ENCODE peak calls at places on chromosomes 7 and 10, in seven cellular contexts. One of them, this sample, is unnamed.
A peak's percentile ranks its signal among the peaks of the same experiment; 100 is the strongest.

GRCh38 chr7:128790297-128791037 is 1.3 kb upstream of the CCDC136 start:
- DNase-seq in gastrocnemius medialis: no peak
- DNase-seq in HFF-Myc: no peak
- DNase-seq in lower lobe of right lung: no peak
- DNase-seq in GM12865: no peak
- DNase-seq in heart right ventricle: no peak
- DNase-seq in GM23338: peak; percentile 62
- DNase-seq in this sample: no peak

GRCh38 chr7:50362712-50363282 is 58.3 kb downstream of the IKZF1 start:
- DNase-seq in HFF-Myc: no peak
- DNase-seq in gastrocnemius medialis: no peak
- DNase-seq in GM23338: peak; percentile 32
- DNase-seq in heart right ventricle: no peak
- DNase-seq in lower lobe of right lung: no peak
- DNase-seq in GM12865: no peak
- DNase-seq in this sample: no peak

GRCh38 chr7:33730958-33731357 is 174.4 kb upstream of the BMPER start:
- DNase-seq in HFF-Myc: no peak
- DNase-seq in lower lobe of right lung: no peak
- DNase-seq in gastrocnemius medialis: no peak
- DNase-seq in heart right ventricle: no peak
- DNase-seq in GM12865: no peak
- DNase-seq in GM23338: no peak
- DNase-seq in this sample: no peak

GRCh38 chr10:27865221-27865635 is 119.6 kb upstream of the MKX start:
- DNase-seq in HFF-Myc: peak; percentile 24
- DNase-seq in heart right ventricle: no peak
- DNase-seq in GM12865: no peak
- DNase-seq in lower lobe of right lung: no peak
- DNase-seq in GM23338: no peak
- DNase-seq in gastrocnemius medialis: no peak
- DNase-seq in this sample: peak; percentile 6

GRCh38 chr7:30656611-30657010 is 25.6 kb downstream of the CRHR2 start:
- DNase-seq in GM12865: no peak
- DNase-seq in lower lobe of right lung: no peak
- DNase-seq in HFF-Myc: no peak
- DNase-seq in heart right ventricle: no peak
- DNase-seq in GM23338: no peak
- DNase-seq in gastrocnemius medialis: no peak
- DNase-seq in this sample: no peak

GRCh38 chr10:29826221-29826620 is 191.4 kb upstream of the SVIL start:
- DNase-seq in heart right ventricle: no peak
- DNase-seq in GM12865: no peak
- DNase-seq in lower lobe of right lung: no peak
- DNase-seq in HFF-Myc: no peak
- DNase-seq in gastrocnemius medialis: no peak
- DNase-seq in GM23338: no peak
- DNase-seq in this sample: no peak

GRCh38 chr7:158322616-158323530 is 264.8 kb downstream of the PTPRN2 start:
- DNase-seq in HFF-Myc: no peak
- DNase-seq in gastrocnemius medialis: no peak
- DNase-seq in GM23338: no peak
- DNase-seq in heart right ventricle: no peak
- DNase-seq in lower lobe of right lung: no peak
- DNase-seq in GM12865: no peak
- DNase-seq in this sample: no peak

GRCh38 chr7:87810726-87811125 is 65.4 kb downstream of the SLC25A40 start:
- DNase-seq in gastrocnemius medialis: no peak
- DNase-seq in GM12865: no peak
- DNase-seq in lower lobe of right lung: no peak
- DNase-seq in GM23338: no peak
- DNase-seq in HFF-Myc: no peak
- DNase-seq in heart right ventricle: no peak
- DNase-seq in this sample: no peak

GRCh38 chr7:64431838-64432237 is 118.1 kb downstream of the ZNF736 start:
- DNase-seq in lower lobe of right lung: no peak
- DNase-seq in HFF-Myc: no peak
- DNase-seq in gastrocnemius medialis: no peak
- DNase-seq in GM12865: no peak
- DNase-seq in heart right ventricle: no peak
- DNase-seq in GM23338: no peak
- DNase-seq in this sample: no peak

DNA sequence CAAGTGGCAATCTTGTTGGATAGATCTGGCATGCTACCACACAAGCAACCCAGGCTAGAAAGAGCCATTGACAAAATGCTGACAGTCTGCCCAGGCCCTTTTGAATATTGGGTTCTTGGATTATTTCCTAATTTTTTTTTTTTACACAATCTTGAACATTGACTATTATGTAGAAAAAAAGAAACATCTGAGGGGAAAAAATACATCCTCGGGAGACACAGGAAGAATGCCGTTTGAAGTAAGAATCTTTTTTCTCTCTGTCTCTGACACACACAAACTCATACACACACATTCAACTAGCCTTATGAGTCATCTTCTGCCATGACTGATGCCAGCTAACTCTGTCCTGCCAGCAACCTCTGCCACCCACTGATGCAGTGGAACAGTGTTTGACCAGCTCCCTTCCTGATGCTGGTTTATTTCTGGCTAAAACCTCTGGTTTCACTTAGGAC is 47.2 kb downstream of the SORBS1 start:
- DNase-seq in HFF-Myc: no peak
- DNase-seq in GM12865: peak; percentile 13
- DNase-seq in GM23338: no peak
- DNase-seq in gastrocnemius medialis: peak; percentile 81
- DNase-seq in lower lobe of right lung: no peak
- DNase-seq in heart right ventricle: peak; percentile 51
- DNase-seq in this sample: no peak
- H3K4me3 ChIP-seq in HFF-Myc: no peak overlapping the region
- H3K4me3 ChIP-seq in GM12865: no peak overlapping the region
- H3K4me3 ChIP-seq in GM23338: no peak overlapping the region
- H3K4me3 ChIP-seq in gastrocnemius medialis: no peak overlapping the region
- H3K4me3 ChIP-seq in lower lobe of right lung: no peak overlapping the region
- H3K4me3 ChIP-seq in heart right ventricle: no peak overlapping the region
- H3K4me3 ChIP-seq in this sample: no peak overlapping the region

DNA sequence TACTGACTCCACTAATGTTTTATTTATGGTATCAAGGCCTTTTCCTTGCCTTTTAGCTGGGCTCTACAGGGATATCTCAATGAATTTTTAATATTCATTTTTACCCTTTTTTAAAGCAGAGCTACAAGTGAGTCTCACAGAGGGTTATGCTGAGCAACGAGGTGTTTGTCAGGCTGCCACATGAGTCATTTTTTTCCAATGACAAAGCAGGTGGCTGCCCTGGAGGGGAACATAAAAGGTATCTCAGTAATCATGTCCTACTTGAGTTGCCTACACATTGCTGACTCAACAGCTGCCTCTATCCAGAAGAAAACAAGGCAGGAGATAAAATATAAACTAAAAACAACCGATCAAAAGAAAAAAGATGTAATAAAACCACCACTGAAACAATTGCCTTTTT is 1004.9 kb upstream of the POT1 start:
- DNase-seq in GM12865: no peak
- DNase-seq in HFF-Myc: no peak
- DNase-seq in gastrocnemius medialis: no peak
- DNase-seq in lower lobe of right lung: no peak
- DNase-seq in heart right ventricle: no peak
- DNase-seq in GM23338: no peak
- DNase-seq in this sample: no peak
- H3K4me3 ChIP-seq in GM12865: no peak overlapping the region
- H3K4me3 ChIP-seq in HFF-Myc: no peak overlapping the region
- H3K4me3 ChIP-seq in gastrocnemius medialis: no peak overlapping the region
- H3K4me3 ChIP-seq in lower lobe of right lung: no peak overlapping the region
- H3K4me3 ChIP-seq in heart right ventricle: no peak overlapping the region
- H3K4me3 ChIP-seq in GM23338: no peak overlapping the region
- H3K4me3 ChIP-seq in this sample: no peak overlapping the region

GRCh38 chr7:109021390-109021789 is 451.7 kb downstream of the DNAJB9 start:
- DNase-seq in lower lobe of right lung: no peak
- DNase-seq in GM23338: no peak
- DNase-seq in GM12865: no peak
- DNase-seq in HFF-Myc: no peak
- DNase-seq in heart right ventricle: no peak
- DNase-seq in gastrocnemius medialis: no peak
- DNase-seq in this sample: no peak
- H3K4me3 ChIP-seq in lower lobe of right lung: no peak overlapping the region
- H3K4me3 ChIP-seq in GM23338: no peak overlapping the region
- H3K4me3 ChIP-seq in GM12865: no peak overlapping the region
- H3K4me3 ChIP-seq in HFF-Myc: no peak overlapping the region
- H3K4me3 ChIP-seq in heart right ventricle: no peak overlapping the region
- H3K4me3 ChIP-seq in gastrocnemius medialis: no peak overlapping the region
- H3K4me3 ChIP-seq in this sample: no peak overlapping the region

DNA sequence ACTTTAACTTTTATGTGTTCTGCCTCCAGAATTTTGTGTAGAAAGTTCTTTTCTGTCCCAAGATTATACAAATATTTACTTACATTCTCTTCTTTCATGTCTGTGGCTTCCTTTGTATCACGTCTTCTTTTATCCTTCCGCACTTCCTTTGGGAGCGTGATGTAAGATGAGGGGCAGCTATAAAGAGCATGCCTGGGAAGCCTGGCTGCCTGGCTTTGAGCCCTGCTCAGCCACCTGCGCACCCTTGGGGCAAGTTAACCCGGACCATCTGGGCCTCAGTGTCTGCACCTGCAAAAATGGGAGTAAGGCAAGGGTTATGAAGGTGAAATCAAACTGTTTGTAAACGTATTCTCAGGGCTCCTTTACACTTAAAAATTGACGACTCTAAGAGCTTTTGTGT is 25.2 kb downstream of the PALD1 start:
- DNase-seq in GM12865: no peak
- DNase-seq in HFF-Myc: no peak
- DNase-seq in gastrocnemius medialis: no peak
- DNase-seq in lower lobe of right lung: no peak
- DNase-seq in heart right ventricle: no peak
- DNase-seq in GM23338: no peak
- DNase-seq in this sample: no peak
- H3K4me3 ChIP-seq in GM12865: no peak overlapping the region
- H3K4me3 ChIP-seq in HFF-Myc: no peak overlapping the region
- H3K4me3 ChIP-seq in gastrocnemius medialis: no peak overlapping the region
- H3K4me3 ChIP-seq in lower lobe of right lung: no peak overlapping the region
- H3K4me3 ChIP-seq in heart right ventricle: no peak overlapping the region
- H3K4me3 ChIP-seq in GM23338: no peak overlapping the region
- H3K4me3 ChIP-seq in this sample: no peak overlapping the region

GRCh38 chr7:98760201-98760651 is 109.6 kb downstream of the TMEM130 start:
- DNase-seq in HFF-Myc: no peak
- DNase-seq in heart right ventricle: no peak
- DNase-seq in GM12865: no peak
- DNase-seq in lower lobe of right lung: no peak
- DNase-seq in gastrocnemius medialis: no peak
- DNase-seq in GM23338: no peak
- DNase-seq in this sample: no peak
- H3K4me3 ChIP-seq in HFF-Myc: no peak overlapping the region
- H3K4me3 ChIP-seq in heart right ventricle: no peak overlapping the region
- H3K4me3 ChIP-seq in GM12865: no peak overlapping the region
- H3K4me3 ChIP-seq in lower lobe of right lung: no peak overlapping the region
- H3K4me3 ChIP-seq in gastrocnemius medialis: no peak overlapping the region
- H3K4me3 ChIP-seq in GM23338: no peak overlapping the region
- H3K4me3 ChIP-seq in this sample: no peak overlapping the region

GRCh38 chr7:1043552-1044188 is 676 bp upstream of the GPR146 start:
- DNase-seq in GM23338: no peak
- DNase-seq in lower lobe of right lung: no peak
- DNase-seq in HFF-Myc: no peak
- DNase-seq in heart right ventricle: no peak
- DNase-seq in gastrocnemius medialis: peak; percentile 48
- DNase-seq in GM12865: no peak
- DNase-seq in this sample: no peak
- H3K4me3 ChIP-seq in GM23338: peak overlapping the region; percentile 44
- H3K4me3 ChIP-seq in lower lobe of right lung: peak overlapping the region; percentile 70
- H3K4me3 ChIP-seq in HFF-Myc: peak overlapping the region; percentile 35
- H3K4me3 ChIP-seq in heart right ventricle: peak overlapping the region; percentile 81
- H3K4me3 ChIP-seq in gastrocnemius medialis: peak overlapping the region; percentile 46
- H3K4me3 ChIP-seq in GM12865: peak overlapping the region; percentile 45
- H3K4me3 ChIP-seq in this sample: peak overlapping the region; percentile 16

GRCh38 chr10:96745950-96746349 is 25.6 kb upstream of the PIK3AP1 start:
- DNase-seq in gastrocnemius medialis: no peak
- DNase-seq in lower lobe of right lung: no peak
- DNase-seq in heart right ventricle: no peak
- DNase-seq in GM23338: no peak
- DNase-seq in GM12865: no peak
- DNase-seq in HFF-Myc: no peak
- DNase-seq in this sample: no peak

GRCh38 chr10:96752380-96752779 is 32.1 kb upstream of the PIK3AP1 start:
- DNase-seq in gastrocnemius medialis: no peak
- DNase-seq in HFF-Myc: no peak
- DNase-seq in GM12865: no peak
- DNase-seq in GM23338: no peak
- DNase-seq in lower lobe of right lung: no peak
- DNase-seq in heart right ventricle: no peak
- DNase-seq in this sample: no peak

GRCh38 chr10:96746503-96746902 is 26.2 kb upstream of the PIK3AP1 start:
- DNase-seq in gastrocnemius medialis: no peak
- DNase-seq in GM12865: no peak
- DNase-seq in HFF-Myc: no peak
- DNase-seq in lower lobe of right lung: no peak
- DNase-seq in GM23338: no peak
- DNase-seq in heart right ventricle: no peak
- DNase-seq in this sample: no peak

GRCh38 chr10:96743988-96744585 is 23.8 kb upstream of the PIK3AP1 start:
- DNase-seq in heart right ventricle: no peak
- DNase-seq in lower lobe of right lung: no peak
- DNase-seq in HFF-Myc: no peak
- DNase-seq in gastrocnemius medialis: no peak
- DNase-seq in GM23338: peak; percentile 50
- DNase-seq in GM12865: peak; percentile 63
- DNase-seq in this sample: peak; percentile 27

DNA sequence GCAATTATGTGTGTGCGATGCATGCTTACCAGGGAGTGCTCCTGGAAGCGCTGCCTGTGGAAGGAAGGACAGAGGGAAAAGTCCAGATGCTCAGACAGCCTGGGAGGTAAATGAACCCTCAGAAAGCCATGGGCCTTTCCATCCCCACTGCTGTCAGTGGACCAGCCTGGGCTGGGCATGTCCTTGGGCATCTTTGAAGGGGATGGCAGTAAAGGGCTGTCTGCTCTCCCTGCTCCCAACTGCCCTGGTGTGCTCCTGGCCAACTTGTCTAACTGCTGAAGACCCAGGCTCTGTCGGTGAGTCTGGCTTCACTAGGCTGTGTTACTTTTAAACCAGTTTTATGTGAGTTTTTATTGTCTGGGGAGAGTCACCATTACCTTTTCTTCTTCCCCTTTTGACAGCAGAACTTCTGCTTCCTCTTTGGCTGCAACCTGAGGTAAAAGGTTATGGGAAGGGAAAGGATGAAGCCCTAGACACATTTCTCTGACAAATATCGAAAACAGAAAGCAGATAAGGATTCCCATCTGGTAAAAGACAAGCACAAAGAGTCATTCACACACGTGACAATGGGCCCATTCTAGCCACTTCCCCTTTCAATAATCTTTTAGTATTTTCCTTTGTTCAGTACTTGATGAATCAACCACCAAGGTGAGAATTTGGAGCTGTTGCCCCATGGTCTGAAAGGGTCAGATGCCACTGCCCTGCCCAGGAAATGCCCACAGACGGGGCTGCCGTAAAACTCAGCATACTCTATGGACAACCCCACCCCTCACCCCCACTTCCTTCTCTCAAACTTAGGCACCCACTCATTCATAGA is 27.6 kb upstream of the PIK3AP1 start:
- DNase-seq in GM23338: no peak
- DNase-seq in HFF-Myc: no peak
- DNase-seq in GM12865: peak; percentile 90
- DNase-seq in heart right ventricle: no peak
- DNase-seq in gastrocnemius medialis: no peak
- DNase-seq in lower lobe of right lung: no peak
- DNase-seq in this sample: no peak
- H3K4me3 ChIP-seq in GM23338: no peak overlapping the region
- H3K4me3 ChIP-seq in HFF-Myc: no peak overlapping the region
- H3K4me3 ChIP-seq in GM12865: no peak overlapping the region
- H3K4me3 ChIP-seq in heart right ventricle: no peak overlapping the region
- H3K4me3 ChIP-seq in gastrocnemius medialis: no peak overlapping the region
- H3K4me3 ChIP-seq in lower lobe of right lung: no peak overlapping the region
- H3K4me3 ChIP-seq in this sample: no peak overlapping the region